ENCODE peak calls at places on chromosomes 4 and X, in nine cellular contexts. C is DMS79 treated with DMSO at 0.1 percent for 48 hours; R is H4; D is left colon; V is activated T-cell treated with anti-CD3 and anti-CD28 coated beads for 1 hour; K is HEK293T; Z is Right ventricle myocardium superior; M is CD8-positive, alpha-beta memory T cell; O is stimulated activated CD8-positive, alpha-beta memory T cell treated with anti-CD3 and anti-CD28 coated beads, Interleukin-12 subunit alpha, Interleukin-12 subunit beta, amount 100 ng/mL, for 4 hours. W is an unnamed sample.

GRCh38 chr4:152805818-152806217 is 26.1 kb downstream of the ARFIP1 start:
- DNase-seq in C (no peak), R (no peak), D (no peak), V (no peak), K (no peak), Z (no peak), M (no peak), O (no peak), W (no peak)

GRCh38 chrX:54808109-54808604 is 612 bp downstream of the MAGED2 start:
- DNase-seq in C (peak), R (peak), D (peak), V (peak), K (peak), Z (peak), M (no peak), O (peak), W (peak)

GRCh38 chr4:53601251-53601764 is 10.0 kb upstream of the LNX1 start:
- DNase-seq in C (peak), R (peak), D (no peak), V (no peak), K (peak), Z (no peak), M (no peak), O (no peak), W (no peak)

GRCh38 chrX:4225086-4225485 is 511.6 kb upstream of the PRKX start:
- DNase-seq in C (no peak), R (no peak), D (no peak), V (no peak), K (no peak), Z (no peak), M (no peak), O (no peak), W (no peak)

GRCh38 chr4:37976991-37977470 is 16.8 kb downstream of the PTTG2 start:
- DNase-seq in C (no peak), R (peak), D (peak), V (peak), K (peak), Z (peak), M (peak), O (peak), W (peak)

GRCh38 chr4:54661686-54662085 is 3.9 kb downstream of the KIT start:
- DNase-seq in C (no peak), R (no peak), D (no peak), V (no peak), K (no peak), Z (no peak), M (no peak), O (no peak), W (no peak)

GRCh38 chr4:73450398-73451004 is 14.5 kb downstream of the AFP start:
- DNase-seq in C (peak), R (peak), D (no peak), V (no peak), K (no peak), Z (peak), M (no peak), O (no peak), W (no peak)

GRCh38 chrX:153628665-153629064 is 18.3 kb upstream of the DUSP9 start:
- DNase-seq in C (no peak), R (no peak), D (no peak), V (no peak), K (no peak), Z (peak), M (no peak), O (no peak), W (no peak)

GRCh38 chr4:3189459-3189858 is 59.5 kb upstream of the MSANTD1 start:
- DNase-seq in C (no peak), R (no peak), D (no peak), V (no peak), K (no peak), Z (no peak), M (no peak), O (no peak), W (no peak)

GRCh38 chr4:10281996-10282395 is 165.4 kb upstream of the WDR1 start:
- DNase-seq in C (no peak), R (no peak), D (no peak), V (no peak), K (no peak), Z (no peak), M (no peak), O (no peak), W (no peak)

GRCh38 chrX:51837926-51838325 is 55.5 kb upstream of the MAGED1 start:
- DNase-seq in C (peak), R (peak), D (peak), V (no peak), K (peak), Z (peak), M (no peak), O (no peak), W (no peak)

GRCh38 chr4:41839945-41840854 is 91.7 kb upstream of the PHOX2B start:
- DNase-seq in C (no peak), R (no peak), D (no peak), V (no peak), K (no peak), Z (no peak), M (no peak), O (no peak), W (no peak)

GRCh38 chr4:39205476-39205875 is 23.1 kb downstream of the WDR19 start:
- DNase-seq in C (no peak), R (no peak), D (no peak), V (no peak), K (no peak), Z (no peak), M (no peak), O (no peak), W (no peak)

GRCh38 chr4:119025440-119025839 is 110.2 kb upstream of the MYOZ2 start:
- DNase-seq in C (no peak), R (peak), D (peak), V (no peak), K (no peak), Z (no peak), M (no peak), O (no peak), W (no peak)

GRCh38 chr4:42750091-42750490 is 93.2 kb upstream of the ATP8A1 start:
- DNase-seq in C (no peak), R (no peak), D (no peak), V (peak), K (no peak), Z (no peak), M (peak), O (no peak), W (no peak)

GRCh38 chr4:151049430-151049884 is 34.4 kb upstream of the LRBA start:
- DNase-seq in C (no peak), R (no peak), D (no peak), V (no peak), K (no peak), Z (no peak), M (no peak), O (no peak), W (no peak)

GRCh38 chr4:38387348-38387747 is 276.7 kb upstream of the KLF3 start:
- DNase-seq in C (peak), R (peak), D (peak), V (no peak), K (no peak), Z (peak), M (no peak), O (no peak), W (no peak)

GRCh38 chr4:105715692-105716278 is 7.2 kb downstream of the GSTCD start:
- DNase-seq in C (peak), R (peak), D (no peak), V (no peak), K (peak), Z (no peak), M (no peak), O (no peak), W (no peak)

GRCh38 chr4:152023674-152024073 is 262.9 kb upstream of the GATB start:
- DNase-seq in C (no peak), R (no peak), D (no peak), V (no peak), K (no peak), Z (no peak), M (no peak), O (no peak), W (no peak)

GRCh38 chrX:71996826-71997225 is 86.2 kb downstream of the NHSL2 start:
- DNase-seq in C (no peak), R (no peak), D (no peak), V (no peak), K (no peak), Z (peak), M (no peak), O (no peak), W (no peak)

GRCh38 chr4:99408346-99408745 is 26.8 kb downstream of the ADH7 start:
- DNase-seq in C (no peak), R (no peak), D (no peak), V (no peak), K (no peak), Z (no peak), M (no peak), O (no peak), W (no peak)

GRCh38 chrX:40248822-40249221 is 151.1 kb upstream of the BCOR start:
- DNase-seq in C (no peak), R (no peak), D (no peak), V (no peak), K (no peak), Z (no peak), M (no peak), O (no peak), W (no peak)

GRCh38 chrX:114134465-114134864 is 449.4 kb upstream of the HTR2C start:
- DNase-seq in C (no peak), R (peak), D (no peak), V (no peak), K (no peak), Z (no peak), M (no peak), O (no peak), W (no peak)

GRCh38 chr4:8643986-8644385 is 51.4 kb downstream of the CPZ start:
- DNase-seq in C (no peak), R (no peak), D (no peak), V (no peak), K (no peak), Z (no peak), M (no peak), O (no peak), W (no peak)

W was measured in activated gamma-delta T cell.